ENCODE peak calls at places on chromosomes 5 and 9, in eight cellular contexts. One of them, this sample, is unnamed.

GRCh38 chr9:6049798-6050197 is 34.4 kb upstream of the RANBP6 start:
- DNase-seq in AG04450: no peak
- DNase-seq in tibial artery: no peak
- DNase-seq in HAP-1: peak
- DNase-seq in IMR-90: no peak
- DNase-seq in suprapubic skin: no peak
- DNase-seq in cardiac fibroblast: peak
- DNase-seq in stomach: no peak
- DNase-seq in this sample: no peak

GRCh38 chr9:82367016-82367415 is 378.4 kb downstream of the SPATA31D1 start:
- DNase-seq in suprapubic skin: no peak
- DNase-seq in cardiac fibroblast: no peak
- DNase-seq in AG04450: no peak
- DNase-seq in IMR-90: no peak
- DNase-seq in tibial artery: no peak
- DNase-seq in HAP-1: no peak
- DNase-seq in stomach: no peak
- DNase-seq in this sample: no peak

GRCh38 chr5:17951392-17952169 is 317.3 kb downstream of the TAF11L14 start:
- DNase-seq in cardiac fibroblast: no peak
- DNase-seq in AG04450: no peak
- DNase-seq in tibial artery: no peak
- DNase-seq in suprapubic skin: no peak
- DNase-seq in stomach: no peak
- DNase-seq in HAP-1: peak
- DNase-seq in IMR-90: no peak
- DNase-seq in this sample: no peak

GRCh38 chr5:43422143-43422542 is 10.0 kb upstream of the CCL28 start:
- DNase-seq in HAP-1: no peak
- DNase-seq in IMR-90: peak
- DNase-seq in suprapubic skin: no peak
- DNase-seq in stomach: peak
- DNase-seq in cardiac fibroblast: peak
- DNase-seq in AG04450: no peak
- DNase-seq in tibial artery: no peak
- DNase-seq in this sample: peak

GRCh38 chr5:56833325-56833724 is 18.0 kb downstream of the MAP3K1 start:
- DNase-seq in AG04450: no peak
- DNase-seq in IMR-90: no peak
- DNase-seq in suprapubic skin: no peak
- DNase-seq in stomach: no peak
- DNase-seq in tibial artery: no peak
- DNase-seq in HAP-1: no peak
- DNase-seq in cardiac fibroblast: no peak
- DNase-seq in this sample: no peak

GRCh38 chr9:10062629-10063395 is 550.0 kb downstream of the PTPRD start:
- DNase-seq in IMR-90: peak
- DNase-seq in AG04450: no peak
- DNase-seq in cardiac fibroblast: no peak
- DNase-seq in tibial artery: no peak
- DNase-seq in stomach: no peak
- DNase-seq in HAP-1: no peak
- DNase-seq in suprapubic skin: no peak
- DNase-seq in this sample: peak

GRCh38 chr5:76180817-76181805 is 97.9 kb downstream of the SV2C start:
- DNase-seq in AG04450: no peak
- DNase-seq in IMR-90: no peak
- DNase-seq in tibial artery: no peak
- DNase-seq in cardiac fibroblast: no peak
- DNase-seq in HAP-1: no peak
- DNase-seq in stomach: no peak
- DNase-seq in suprapubic skin: no peak
- DNase-seq in this sample: peak

GRCh38 chr5:160961761-160962160 is 109.8 kb upstream of the ATP10B start:
- DNase-seq in HAP-1: no peak
- DNase-seq in suprapubic skin: no peak
- DNase-seq in IMR-90: no peak
- DNase-seq in stomach: no peak
- DNase-seq in tibial artery: no peak
- DNase-seq in AG04450: no peak
- DNase-seq in cardiac fibroblast: no peak
- DNase-seq in this sample: no peak

GRCh38 chr9:101512116-101512515 is 21.5 kb upstream of the RNF20 start:
- DNase-seq in suprapubic skin: no peak
- DNase-seq in AG04450: no peak
- DNase-seq in IMR-90: no peak
- DNase-seq in HAP-1: no peak
- DNase-seq in stomach: no peak
- DNase-seq in tibial artery: no peak
- DNase-seq in cardiac fibroblast: peak
- DNase-seq in this sample: no peak

GRCh38 chr5:81717221-81717620 is 33.7 kb downstream of the SSBP2 start:
- DNase-seq in HAP-1: no peak
- DNase-seq in AG04450: no peak
- DNase-seq in suprapubic skin: no peak
- DNase-seq in IMR-90: peak
- DNase-seq in tibial artery: no peak
- DNase-seq in cardiac fibroblast: peak
- DNase-seq in stomach: no peak
- DNase-seq in this sample: no peak

GRCh38 chr5:35853652-35854051 is 3.0 kb upstream of the IL7R start:
- DNase-seq in cardiac fibroblast: no peak
- DNase-seq in HAP-1: no peak
- DNase-seq in tibial artery: no peak
- DNase-seq in stomach: no peak
- DNase-seq in suprapubic skin: no peak
- DNase-seq in AG04450: no peak
- DNase-seq in IMR-90: no peak
- DNase-seq in this sample: no peak

GRCh38 chr9:38668791-38669466 is 48.5 kb upstream of the ANKRD18A start:
- DNase-seq in stomach: no peak
- DNase-seq in tibial artery: no peak
- DNase-seq in cardiac fibroblast: no peak
- DNase-seq in AG04450: no peak
- DNase-seq in IMR-90: no peak
- DNase-seq in suprapubic skin: no peak
- DNase-seq in HAP-1: no peak
- DNase-seq in this sample: no peak

GRCh38 chr5:150223474-150223873 is 33.6 kb downstream of the SLC6A7 start:
- DNase-seq in cardiac fibroblast: no peak
- DNase-seq in IMR-90: no peak
- DNase-seq in HAP-1: no peak
- DNase-seq in suprapubic skin: no peak
- DNase-seq in AG04450: no peak
- DNase-seq in tibial artery: no peak
- DNase-seq in stomach: no peak
- DNase-seq in this sample: no peak

GRCh38 chr9:3337515-3337914 is 188.3 kb downstream of the RFX3 start:
- DNase-seq in stomach: no peak
- DNase-seq in IMR-90: peak
- DNase-seq in HAP-1: no peak
- DNase-seq in tibial artery: no peak
- DNase-seq in suprapubic skin: no peak
- DNase-seq in cardiac fibroblast: peak
- DNase-seq in AG04450: no peak
- DNase-seq in this sample: peak

GRCh38 chr5:72478684-72479083 is 28.5 kb downstream of the ZNF366 start:
- DNase-seq in AG04450: no peak
- DNase-seq in suprapubic skin: no peak
- DNase-seq in stomach: no peak
- DNase-seq in tibial artery: no peak
- DNase-seq in cardiac fibroblast: peak
- DNase-seq in IMR-90: peak
- DNase-seq in HAP-1: no peak
- DNase-seq in this sample: peak

DNA sequence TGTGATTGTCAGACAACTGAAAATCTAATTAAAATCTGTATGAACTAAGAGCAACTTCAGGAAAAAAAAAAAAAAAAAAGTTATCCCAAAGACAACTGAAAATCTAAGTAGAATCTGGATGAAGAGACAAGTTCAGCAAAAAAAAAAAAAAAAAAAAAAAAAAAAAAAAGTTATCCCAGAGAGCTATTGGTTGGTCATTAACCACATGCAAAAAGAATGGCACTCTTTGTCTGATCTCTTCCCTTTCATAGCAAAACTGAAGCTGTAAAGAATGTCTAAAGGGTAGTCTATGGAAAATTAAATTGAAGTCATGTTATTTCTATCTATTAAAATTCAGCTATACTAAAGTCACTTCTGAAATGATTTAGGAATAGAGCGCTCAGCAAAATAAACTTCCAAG is 32.9 kb downstream of the STRBP start:
- DNase-seq in IMR-90: no peak
- DNase-seq in HAP-1: no peak
- DNase-seq in tibial artery: no peak
- DNase-seq in cardiac fibroblast: no peak
- DNase-seq in suprapubic skin: no peak
- DNase-seq in AG04450: no peak
- DNase-seq in stomach: no peak
- DNase-seq in this sample: no peak
- H3K4me3 ChIP-seq in IMR-90: no peak
- H3K4me3 ChIP-seq in HAP-1: no peak
- H3K4me3 ChIP-seq in tibial artery: no peak
- H3K4me3 ChIP-seq in cardiac fibroblast: no peak
- H3K4me3 ChIP-seq in suprapubic skin: no peak
- H3K4me3 ChIP-seq in AG04450: no peak
- H3K4me3 ChIP-seq in stomach: no peak
- H3K4me3 ChIP-seq in this sample: no peak

GRCh38 chr9:136978073-136978864 is 965 bp downstream of the PTGDS start:
- DNase-seq in HAP-1: peak
- DNase-seq in tibial artery: peak
- DNase-seq in cardiac fibroblast: peak
- DNase-seq in AG04450: no peak
- DNase-seq in suprapubic skin: no peak
- DNase-seq in IMR-90: peak
- DNase-seq in stomach: peak
- DNase-seq in this sample: no peak
- H3K4me3 ChIP-seq in HAP-1: no peak
- H3K4me3 ChIP-seq in tibial artery: peak
- H3K4me3 ChIP-seq in cardiac fibroblast: peak
- H3K4me3 ChIP-seq in AG04450: peak
- H3K4me3 ChIP-seq in suprapubic skin: peak
- H3K4me3 ChIP-seq in IMR-90: peak
- H3K4me3 ChIP-seq in stomach: peak
- H3K4me3 ChIP-seq in this sample: peak

GRCh38 chr5:133868946-133869674 is 99.3 kb downstream of the C5orf15 start:
- DNase-seq in tibial artery: peak
- DNase-seq in cardiac fibroblast: peak
- DNase-seq in HAP-1: peak
- DNase-seq in suprapubic skin: no peak
- DNase-seq in stomach: peak
- DNase-seq in IMR-90: peak
- DNase-seq in AG04450: peak
- DNase-seq in this sample: no peak
- H3K4me3 ChIP-seq in tibial artery: peak
- H3K4me3 ChIP-seq in cardiac fibroblast: no peak
- H3K4me3 ChIP-seq in HAP-1: no peak
- H3K4me3 ChIP-seq in suprapubic skin: no peak
- H3K4me3 ChIP-seq in stomach: no peak
- H3K4me3 ChIP-seq in IMR-90: no peak
- H3K4me3 ChIP-seq in AG04450: no peak
- H3K4me3 ChIP-seq in this sample: no peak

GRCh38 chr9:111372297-111372696 is 42.3 kb upstream of the OR2K2 start:
- DNase-seq in HAP-1: no peak
- DNase-seq in stomach: no peak
- DNase-seq in AG04450: no peak
- DNase-seq in suprapubic skin: no peak
- DNase-seq in tibial artery: no peak
- DNase-seq in cardiac fibroblast: no peak
- DNase-seq in IMR-90: no peak
- DNase-seq in this sample: no peak
- H3K4me3 ChIP-seq in HAP-1: no peak
- H3K4me3 ChIP-seq in stomach: no peak
- H3K4me3 ChIP-seq in AG04450: no peak
- H3K4me3 ChIP-seq in suprapubic skin: no peak
- H3K4me3 ChIP-seq in tibial artery: no peak
- H3K4me3 ChIP-seq in cardiac fibroblast: no peak
- H3K4me3 ChIP-seq in IMR-90: no peak
- H3K4me3 ChIP-seq in this sample: no peak

This sample was measured in epithelial cell of proximal tubule.